ENCODE peak calls at places on chromosome 6, in nine cellular contexts. K is H9; T is dorsolateral prefrontal cortex; C is activated T-helper 1 cell treated with anti-CD3 and anti-CD28 coated beads, Interleukin-12 subunit alpha, Interleukin-12 subunit beta, Interleukin-2, Interleukin-4 antibody, amounts not matched to agents 30 ng/mL and 10 ng/mL and 1 ng/mL, durations not matched to agents 14 hours and 24 hours and 36 hours; W is central memory CD4-positive, alpha-beta T cell; H is endothelial cell of umbilical vein; L is HT-29; Q is neuronal stem cell; X is NCI-H1092. N is an unnamed sample.

GRCh38 chr6:16150098-16150497 is 21.2 kb downstream of the MYLIP start:
- DNase-seq in K (no peak), T (no peak), C (no peak), W (no peak), H (no peak), L (no peak), Q (no peak), X (no peak), N (no peak)

GRCh38 chr6:10532392-10532791 is 11.2 kb downstream of the GCNT2 start:
- DNase-seq in K (no peak), T (no peak), C (no peak), W (no peak), H (no peak), L (no peak), Q (no peak), X (no peak), N (no peak)

GRCh38 chr6:71294121-71294523 is 5.5 kb downstream of the OGFRL1 start:
- DNase-seq in K (no peak), T (peak; percentile 75), C (no peak), W (no peak), H (peak; percentile 24), L (no peak), Q (no peak), X (no peak), N (no peak)

GRCh38 chr6:64266351-64266821 is 630.8 kb downstream of the PHF3 start:
- DNase-seq in K (no peak), T (no peak), C (no peak), W (no peak), H (no peak), L (no peak), Q (no peak), X (no peak), N (no peak)

GRCh38 chr6:131175559-131175958 is 40.3 kb downstream of the AKAP7 start:
- DNase-seq in K (no peak), T (no peak), C (no peak), W (no peak), H (no peak), L (no peak), Q (no peak), X (no peak), N (no peak)

GRCh38 chr6:48826884-48827701 is 636.0 kb downstream of the MMUT start:
- DNase-seq in K (no peak), T (no peak), C (no peak), W (no peak), H (peak; percentile 71), L (peak; percentile 85), Q (no peak), X (no peak), N (no peak)

GRCh38 chr6:84976516-84977420 is 212.4 kb upstream of the TBX18 start:
- DNase-seq in K (no peak), T (no peak), C (no peak), W (no peak), H (peak; percentile 71), L (no peak), Q (no peak), X (no peak), N (no peak)

GRCh38 chr6:98977606-98978292 is 30.0 kb upstream of the FBXL4 start:
- DNase-seq in K (no peak), T (no peak), C (no peak), W (no peak), H (peak; percentile 3), L (peak; percentile 12), Q (no peak), X (no peak), N (no peak)

GRCh38 chr6:157019733-157020132 is 242.6 kb downstream of the ARID1B start:
- DNase-seq in K (no peak), T (no peak), C (no peak), W (no peak), H (peak; percentile 14), L (no peak), Q (no peak), X (no peak), N (peak; percentile 37)

GRCh38 chr6:11575408-11576033 is 38.0 kb downstream of the TMEM170B start:
- DNase-seq in K (peak; percentile 63), T (peak; percentile 34), C (peak; percentile 37), W (peak; percentile 31), H (peak; percentile 84), L (peak; percentile 87), Q (peak; percentile 49), X (no peak), N (peak; percentile 91)

GRCh38 chr6:84774174-84775158 is 10.1 kb upstream of the TBX18 start:
- DNase-seq in K (peak; percentile 88), T (no peak), C (no peak), W (no peak), H (peak; percentile 79), L (no peak), Q (peak; percentile 70), X (no peak), N (no peak)

GRCh38 chr6:134422426-134423231 is 104.7 kb upstream of the SGK1 start:
- DNase-seq in K (no peak), T (no peak), C (no peak), W (no peak), H (peak; percentile 81), L (no peak), Q (no peak), X (no peak), N (no peak)

GRCh38 chr6:113662688-113663333 is 194.3 kb upstream of the MARCKS start:
- DNase-seq in K (no peak), T (no peak), C (no peak), W (no peak), H (no peak), L (no peak), Q (no peak), X (no peak), N (no peak)

GRCh38 chr6:34610819-34611477 is 54.8 kb upstream of the SPDEF start:
- DNase-seq in K (no peak), T (no peak), C (no peak), W (no peak), H (peak; percentile 51), L (peak; percentile 32), Q (no peak), X (no peak), N (no peak)

GRCh38 chr6:139251377-139252017 is 40.3 kb downstream of the TXLNB start:
- DNase-seq in K (no peak), T (no peak), C (no peak), W (no peak), H (no peak), L (no peak), Q (no peak), X (no peak), N (no peak)

GRCh38 chr6:135586844-135587243 is 89.3 kb upstream of the AHI1 start:
- DNase-seq in K (no peak), T (no peak), C (peak; percentile 38), W (no peak), H (no peak), L (no peak), Q (no peak), X (no peak), N (no peak)

GRCh38 chr6:32167761-32168262 is 3.4 kb downstream of the EGFL8 start:
- DNase-seq in K (no peak), T (no peak), C (no peak), W (no peak), H (no peak), L (no peak), Q (no peak), X (no peak), N (no peak)

GRCh38 chr6:45681860-45682488 is 304.2 kb upstream of the SUPT3H start:
- DNase-seq in K (no peak), T (no peak), C (peak; percentile 36), W (peak; percentile 34), H (no peak), L (no peak), Q (no peak), X (no peak), N (peak; percentile 12)

GRCh38 chr6:11354019-11354418 is 121.6 kb upstream of the NEDD9 start:
- DNase-seq in K (no peak), T (no peak), C (peak; percentile 58), W (peak; percentile 37), H (peak; percentile 94), L (no peak), Q (no peak), X (no peak), N (no peak)

GRCh38 chr6:167245586-167245985 is 45.5 kb upstream of the UNC93A start:
- DNase-seq in K (no peak), T (no peak), C (no peak), W (no peak), H (no peak), L (no peak), Q (no peak), X (no peak), N (no peak)

GRCh38 chr6:154394571-154394970 is 38.0 kb upstream of the IPCEF1 start:
- DNase-seq in K (no peak), T (no peak), C (no peak), W (no peak), H (no peak), L (no peak), Q (no peak), X (no peak), N (no peak)

GRCh38 chr6:85390775-85391174 is 59.1 kb upstream of the NT5E start:
- DNase-seq in K (no peak), T (no peak), C (no peak), W (no peak), H (no peak), L (no peak), Q (no peak), X (no peak), N (no peak)

GRCh38 chr6:5201271-5201670 is 59.5 kb downstream of the LYRM4 start:
- DNase-seq in K (no peak), T (peak; percentile 56), C (no peak), W (no peak), H (no peak), L (no peak), Q (no peak), X (no peak), N (no peak)

GRCh38 chr6:125154184-125155135 is 887 bp downstream of the TPD52L1 start:
- DNase-seq in K (peak; percentile 49), T (no peak), C (no peak), W (no peak), H (no peak), L (peak; percentile 69), Q (peak; percentile 21), X (no peak), N (peak; percentile 38)

GRCh38 chr6:50198245-50198644 is 148.5 kb upstream of the DEFB112 start:
- DNase-seq in K (peak; percentile 42), T (no peak), C (no peak), W (no peak), H (no peak), L (no peak), Q (peak; percentile 38), X (no peak), N (no peak)

GRCh38 chr6:55822005-55822404 is 53.4 kb downstream of the BMP5 start:
- DNase-seq in K (no peak), T (no peak), C (no peak), W (no peak), H (no peak), L (no peak), Q (no peak), X (no peak), N (no peak)

GRCh38 chr6:35568967-35569606 is 56.4 kb upstream of the TULP1 start:
- DNase-seq in K (peak; percentile 71), T (no peak), C (peak; percentile 2), W (peak; percentile 7), H (no peak), L (peak; percentile 36), Q (no peak), X (no peak), N (peak; percentile 22)

GRCh38 chr6:31882344-31882743 is 3.5 kb upstream of the SLC44A4 start:
- DNase-seq in K (no peak), T (peak; percentile 24), C (no peak), W (no peak), H (peak; percentile 29), L (no peak), Q (no peak), X (no peak), N (no peak)